ENCODE peak calls at places on chromosomes 13 and 19, in six cellular contexts. Q is C1 segment of cervical spinal cord, L is heart right ventricle, E is T-cell, O is left lung, A is NCI-H1092. G is an unnamed sample.

GRCh38 chr13:87089391-87089790 is 581.8 kb upstream of the SLITRK5 start:
- DNase-seq in Q (no peak), E (no peak), O (no peak), L (no peak), A (no peak), G (no peak)

GRCh38 chr13:51050021-51050886 is 60.8 kb downstream of the C13orf42 start:
- DNase-seq in E (no peak), Q (no peak), L (no peak), O (no peak), A (no peak), G (no peak)

GRCh38 chr13:33260168-33261098 is 25.1 kb downstream of the STARD13 start:
- DNase-seq in E (no peak), L (no peak), A (peak), O (no peak), Q (no peak), G (no peak)

GRCh38 chr13:43905435-43906031 is 25.8 kb downstream of the LACC1 start:
- DNase-seq in E (no peak), A (peak), O (no peak), L (no peak), Q (no peak), G (peak)

GRCh38 chr19:1266116-1266817 is 2.9 kb upstream of the CIRBP start:
- DNase-seq in A (peak), Q (no peak), O (peak), L (peak), E (peak), G (no peak)

GRCh38 chr19:32917612-32917996 is 48.0 kb upstream of the SLC7A9 start:
- DNase-seq in E (no peak), Q (no peak), L (no peak), A (no peak), O (no peak), G (no peak)

GRCh38 chr19:688214-688613 is 7.0 kb downstream of the PRSS57 start:
- DNase-seq in L (no peak), E (no peak), A (no peak), O (no peak), Q (no peak), G (no peak)

GRCh38 chr19:56026769-56027168 is 40.2 kb downstream of the NLRP5 start:
- DNase-seq in E (no peak), Q (no peak), A (no peak), L (no peak), O (no peak), G (no peak)

GRCh38 chr19:32189956-32190706 is 155.3 kb upstream of the ZNF507 start:
- DNase-seq in O (no peak), Q (no peak), E (no peak), A (no peak), L (no peak), G (no peak)

GRCh38 chr13:113726961-113727411 is 32.0 kb upstream of the TMEM255B start:
- DNase-seq in O (no peak), L (no peak), E (no peak), Q (no peak), A (no peak), G (no peak)

GRCh38 chr13:28475916-28476725 is 18.8 kb downstream of the FLT1 start:
- DNase-seq in E (no peak), O (no peak), L (no peak), A (no peak), Q (no peak), G (no peak)

GRCh38 chr19:5563008-5563431 is 4.7 kb downstream of the TINCR start:
- DNase-seq in O (no peak), L (no peak), Q (no peak), E (no peak), A (no peak), G (no peak)

GRCh38 chr13:104253063-104253680 is 1187.0 kb upstream of the SLC10A2 start:
- DNase-seq in O (no peak), A (no peak), E (no peak), Q (no peak), L (no peak), G (no peak)

GRCh38 chr19:8445488-8446001 is 770 bp downstream of the HNRNPM start:
- DNase-seq in Q (no peak), E (peak), A (peak), O (peak), L (peak), G (no peak)

GRCh38 chr13:32254916-32255743 is 60.0 kb downstream of the ZAR1L start:
- DNase-seq in A (no peak), O (no peak), Q (no peak), E (no peak), L (no peak), G (no peak)

GRCh38 chr13:109783447-109783814 is 3.0 kb downstream of the IRS2 start:
- DNase-seq in E (no peak), Q (no peak), O (no peak), L (no peak), A (no peak), G (no peak)

GRCh38 chr13:113918580-113918979 is 54.7 kb upstream of the GAS6 start:
- DNase-seq in O (no peak), E (no peak), Q (no peak), A (no peak), L (no peak), G (no peak)

GRCh38 chr13:107531816-107532215 is 683.5 kb downstream of the LIG4 start:
- DNase-seq in Q (no peak), O (no peak), A (no peak), L (no peak), E (no peak), G (no peak)

GRCh38 chr13:106919638-106920037 is 351.7 kb upstream of the ARGLU1 start:
- DNase-seq in A (no peak), E (no peak), Q (no peak), L (peak), O (peak), G (no peak)

GRCh38 chr13:73938375-73939070 is 195.7 kb downstream of the KLF12 start:
- DNase-seq in L (no peak), Q (no peak), A (no peak), O (no peak), E (no peak), G (no peak)

GRCh38 chr13:31027136-31027535 is 94.7 kb downstream of the TEX26 start:
- DNase-seq in L (no peak), O (no peak), Q (no peak), A (no peak), E (no peak), G (no peak)

GRCh38 chr13:112124100-112124499 is 57.2 kb downstream of the SOX1 start:
- DNase-seq in L (no peak), E (no peak), Q (no peak), A (peak), O (no peak), G (no peak)

GRCh38 chr13:37747071-37747612 is 122.4 kb downstream of the TRPC4 start:
- DNase-seq in E (no peak), A (peak), Q (no peak), L (no peak), O (no peak), G (no peak)

GRCh38 chr13:66313408-66313807 is 916.7 kb downstream of the PCDH9 start:
- DNase-seq in O (no peak), L (no peak), E (no peak), A (no peak), Q (no peak), G (no peak)

GRCh38 chr13:30792257-30793000 is 57.1 kb downstream of the ALOX5AP start:
- DNase-seq in O (peak), Q (no peak), E (no peak), L (peak), A (no peak), G (no peak)

GRCh38 chr19:11125994-11126685 is 29.4 kb downstream of the SPC24 start:
- DNase-seq in A (peak), L (peak), E (peak), O (peak), Q (no peak), G (peak)

GRCh38 chr19:38209671-38210457 is 14.2 kb downstream of the DPF1 start:
- DNase-seq in O (peak), A (no peak), L (peak), E (no peak), Q (no peak), G (no peak)